ENCODE peak calls at places on chromosome 1, in four cellular contexts. N, X, I and O are unnamed samples.

GRCh38 chr1:8540971-8541370 is 223.1 kb downstream of the SLC45A1 start:
- DNase-seq in X (peak; percentile 29), N (no peak), I (no peak), O (no peak)

GRCh38 chr1:18938008-18938706 is 18.3 kb downstream of the IFFO2 start:
- DNase-seq in X (no peak), I (no peak), N (no peak), O (no peak)

GRCh38 chr1:209875510-209875909 is 47.7 kb downstream of the UTP25 start:
- DNase-seq in N (no peak), I (no peak), X (peak; percentile 70), O (peak; percentile 42)

GRCh38 chr1:31796707-31797106 is 19.1 kb downstream of the SPOCD1 start:
- DNase-seq in I (no peak), X (peak; percentile 49), N (peak; percentile 8), O (no peak)

GRCh38 chr1:220925707-220926106 is 46.5 kb downstream of the HLX start:
- DNase-seq in N (no peak), I (no peak), X (no peak), O (no peak)

GRCh38 chr1:229107302-229107815 is 163.6 kb upstream of the RAB4A start:
- DNase-seq in N (no peak), I (no peak), X (no peak), O (no peak)

GRCh38 chr1:85334962-85335361 is 58.5 kb upstream of the BCL10 start:
- DNase-seq in X (peak; percentile 84), I (no peak), N (no peak), O (no peak)

GRCh38 chr1:114081145-114082046 is 72.3 kb downstream of the SYT6 start:
- DNase-seq in I (peak; percentile 61), X (no peak), N (peak; percentile 56), O (no peak)

GRCh38 chr1:171670739-171671138 is 18.3 kb upstream of the MYOC start:
- DNase-seq in X (no peak), I (no peak), N (no peak), O (no peak)

GRCh38 chr1:151615711-151616504 is 4.1 kb downstream of the SNX27 start:
- DNase-seq in I (no peak), X (no peak), N (no peak), O (no peak)

GRCh38 chr1:35886606-35887431 is 3.8 kb downstream of the AGO1 start:
- DNase-seq in N (no peak), I (no peak), X (peak; percentile 19), O (no peak)

GRCh38 chr1:37851782-37852210 is 7.6 kb downstream of the MTF1 start:
- DNase-seq in X (no peak), I (no peak), N (no peak), O (peak; percentile 29)

GRCh38 chr1:181108297-181108696 is 19.8 kb downstream of the IER5 start:
- DNase-seq in I (no peak), X (no peak), N (no peak), O (no peak)

GRCh38 chr1:78658901-78659300 is 9.3 kb downstream of the IFI44 start:
- DNase-seq in I (no peak), N (no peak), X (no peak), O (no peak)
- H3K36me3 ChIP-seq in I (peaks cover 5% of the 10 kb centered on the region), N (peaks cover 26% of the 10 kb centered on the region), X (no peaks in the 10 kb centered on the region), O (peaks cover 85% of the 10 kb centered on the region)

GRCh38 chr1:73327180-73327793 is 870.7 kb downstream of the LRRIQ3 start:
- DNase-seq in X (no peak), N (no peak), I (no peak), O (no peak)
- H3K9me3 ChIP-seq in X (no peaks in the 10 kb centered on the region), N (peaks cover 10% of the 10 kb centered on the region), I (no peaks in the 10 kb centered on the region), O (no peaks in the 10 kb centered on the region)

DNA sequence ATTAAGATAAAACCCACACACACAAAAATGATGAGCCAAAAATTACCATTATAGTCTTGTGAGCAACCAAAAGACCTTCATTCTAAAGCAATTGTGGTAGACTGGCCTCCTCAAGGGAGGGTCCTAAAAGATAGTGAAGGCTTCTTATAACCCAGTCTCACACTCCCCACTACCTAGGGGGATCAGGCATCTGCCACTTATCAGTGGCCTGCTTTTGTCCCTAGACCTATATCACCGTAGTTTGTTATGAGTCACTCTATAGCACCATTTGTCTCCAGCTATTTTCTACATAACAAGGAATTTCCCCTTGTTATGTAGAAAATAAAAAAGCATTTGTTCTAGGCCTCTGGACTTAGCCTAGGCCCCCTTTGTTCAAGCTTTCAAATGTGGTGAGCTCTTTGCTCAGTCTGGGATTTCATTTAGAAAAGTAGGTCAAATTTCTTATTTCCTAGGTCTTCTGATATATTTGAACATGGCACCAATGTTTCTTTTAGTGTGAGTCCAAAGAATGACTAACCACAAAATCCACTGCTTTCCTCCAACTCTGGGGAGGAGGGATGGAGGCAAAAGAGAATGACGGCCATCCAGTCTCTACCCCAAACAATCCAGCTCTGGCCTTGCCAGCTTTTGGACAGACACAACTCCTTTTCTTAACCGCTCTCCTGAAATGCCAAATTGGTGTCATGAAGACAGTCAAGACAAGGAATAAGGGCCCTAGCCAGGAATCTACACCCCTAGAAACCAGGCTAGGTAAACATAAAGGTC is 8.9 kb downstream of the ADAR start:
- DNase-seq in X (peak; percentile 53), I (no peak), N (no peak), O (no peak)
- H3K36me3 ChIP-seq in X (peaks cover 26% of the 10 kb centered on the region), I (peaks cover 65% of the 10 kb centered on the region), N (peaks cover 85% of the 10 kb centered on the region), O (peaks cover 94% of the 10 kb centered on the region)

GRCh38 chr1:15966956-15967344 is 9.0 kb downstream of the ZBTB17 start:
- DNase-seq in I (no peak), N (no peak), X (no peak), O (no peak)

GRCh38 chr1:15965228-15965767 is 10.6 kb downstream of the ZBTB17 start:
- DNase-seq in X (peak; percentile 82), N (no peak), I (no peak), O (no peak)

GRCh38 chr1:15966081-15966955 is 9.6 kb downstream of the ZBTB17 start:
- DNase-seq in N (no peak), X (peak; percentile 52), I (no peak), O (no peak)

GRCh38 chr1:15969321-15969880 is 6.5 kb downstream of the ZBTB17 start:
- DNase-seq in X (no peak), N (no peak), I (no peak), O (no peak)

GRCh38 chr1:15968172-15968571 is 7.7 kb downstream of the ZBTB17 start:
- DNase-seq in N (no peak), I (no peak), X (no peak), O (no peak)
- H3K9me3 ChIP-seq in N (no peaks in the 10 kb centered on the region), I (no peaks in the 10 kb centered on the region), X (no peaks in the 10 kb centered on the region), O (no peaks in the 10 kb centered on the region)